ENCODE peak calls at places on chromosomes 6 and 20, in eight cellular contexts. V is PC-9; Q is CD4-positive, alpha-beta memory T cell; Y is CD4-positive, CD25-positive, alpha-beta regulatory T cell; D is right atrium auricular region; S is Peyer's patch; L is tibial artery; X is H9. B is an unnamed sample. For H3K27me3, the result is how much of the 10 kb centered on the place peaks cover.

GRCh38 chr20:37299718-37300529 is 10.5 kb downstream of the MANBAL start:
- DNase-seq in D (no peak), V (no peak), Y (no peak), S (no peak), Q (no peak), L (no peak), X (no peak), B (no peak)

GRCh38 chr20:4550740-4551139 is 171.0 kb upstream of the PRND start:
- DNase-seq in Q (no peak), L (no peak), S (no peak), X (no peak), Y (no peak), V (no peak), D (no peak), B (no peak)

GRCh38 chr6:81792826-81793225 is 40.3 kb upstream of the TENT5A start:
- DNase-seq in V (no peak), Y (no peak), S (no peak), Q (no peak), X (no peak), D (no peak), L (no peak), B (no peak)

GRCh38 chr20:63706027-63706695 is 1.6 kb downstream of the ARFRP1 start:
- DNase-seq in Y (no peak), L (no peak), D (no peak), Q (peak), V (peak), X (no peak), S (peak), B (no peak)

GRCh38 chr20:1764136-1765033 is 106.8 kb upstream of the SIRPG start:
- DNase-seq in V (peak), Q (no peak), S (peak), X (peak), D (peak), Y (peak), L (peak), B (peak)

GRCh38 chr6:41425511-41425910 is 90.1 kb downstream of the NCR2 start:
- DNase-seq in V (no peak), Q (no peak), Y (no peak), X (no peak), L (no peak), S (no peak), D (no peak), B (no peak)

GRCh38 chr20:32544893-32545840 is 40.0 kb downstream of the NOL4L start:
- DNase-seq in Q (no peak), D (no peak), V (peak), Y (no peak), L (no peak), X (no peak), S (no peak), B (no peak)

GRCh38 chr6:111737065-111737521 is 131.4 kb upstream of the TRAF3IP2 start:
- DNase-seq in D (no peak), S (no peak), L (no peak), Q (peak), V (no peak), X (no peak), Y (peak), B (peak)

GRCh38 chr6:152293404-152293803 is 343.8 kb downstream of the SYNE1 start:
- DNase-seq in V (no peak), L (no peak), D (no peak), S (no peak), Q (no peak), Y (no peak), X (no peak), B (no peak)

GRCh38 chr20:60381643-60382400 is 423.6 kb downstream of the CDH26 start:
- DNase-seq in Y (no peak), Q (no peak), L (no peak), V (no peak), D (no peak), S (no peak), X (no peak), B (no peak)

GRCh38 chr6:13357551-13358075 is 29.3 kb upstream of the TBC1D7 start:
- DNase-seq in L (no peak), S (no peak), Y (no peak), X (peak), Q (no peak), V (no peak), D (no peak), B (no peak)

GRCh38 chr6:51398793-51399192 is 580.1 kb downstream of the TFAP2B start:
- DNase-seq in Q (no peak), V (no peak), D (no peak), L (no peak), Y (no peak), X (no peak), S (no peak), B (no peak)

GRCh38 chr6:162099685-162100084 is 627.9 kb downstream of the PRKN start:
- DNase-seq in X (no peak), V (no peak), Y (no peak), Q (no peak), D (no peak), S (no peak), L (no peak), B (no peak)

GRCh38 chr20:35339007-35339406 is 46.8 kb upstream of the FAM83C start:
- DNase-seq in V (peak), D (no peak), Y (no peak), X (no peak), S (no peak), L (no peak), Q (no peak), B (no peak)

GRCh38 chr6:160260283-160261119 is 1.9 kb upstream of the SLC22A2 start:
- DNase-seq in Q (no peak), Y (no peak), V (no peak), S (no peak), L (no peak), D (no peak), X (no peak), B (no peak)

GRCh38 chr6:24274441-24275083 is 83.3 kb downstream of the DCDC2 start:
- DNase-seq in Q (no peak), Y (no peak), X (no peak), L (no peak), D (no peak), S (no peak), V (no peak), B (no peak)

GRCh38 chr20:35135867-35136586 is 11.1 kb downstream of the EDEM2 start:
- DNase-seq in D (peak), X (no peak), V (peak), Q (no peak), L (peak), S (no peak), Y (no peak), B (no peak)

GRCh38 chr20:57564180-57564802 is 3.4 kb downstream of the PCK1 start:
- DNase-seq in L (no peak), V (no peak), D (no peak), Y (no peak), Q (no peak), X (no peak), S (no peak), B (no peak)
- H3K27me3 ChIP-seq in L (under half), V (half or more), D (under half), Y (under half), Q (under half), X (under half), S (under half), B (under half)

GRCh38 chr20:59081036-59081435 is 38.5 kb upstream of the PRELID3B start:
- DNase-seq in S (no peak), D (no peak), Y (no peak), V (no peak), X (no peak), L (no peak), Q (no peak), B (no peak)
- H3K27me3 ChIP-seq in S (under half), D (under half), Y (under half), V (under half), X (under half), L (under half), Q (under half), B (under half)

GRCh38 chr20:51156041-51156795 is 133.3 kb upstream of the KCNG1 start:
- DNase-seq in V (no peak), Y (no peak), L (peak), X (no peak), D (peak), S (no peak), Q (no peak), B (no peak)
- H3K27me3 ChIP-seq in V (half or more), Y (under half), L (under half), X (under half), D (under half), S (under half), Q (under half), B (under half)

GRCh38 chr6:35213161-35213823 is 464 bp upstream of the SCUBE3 start:
- DNase-seq in S (no peak), Y (no peak), D (no peak), X (peak), L (no peak), V (no peak), Q (no peak), B (no peak)

GRCh38 chr6:35208419-35208818 is 5.3 kb upstream of the SCUBE3 start:
- DNase-seq in D (no peak), S (no peak), L (no peak), X (no peak), Y (no peak), Q (no peak), V (no peak), B (no peak)

GRCh38 chr6:35209622-35210289 is 4.0 kb upstream of the SCUBE3 start:
- DNase-seq in X (no peak), S (no peak), V (peak), Y (no peak), D (no peak), Q (no peak), L (no peak), B (no peak)

GRCh38 chr6:35206346-35206745 is 7.4 kb upstream of the SCUBE3 start:
- DNase-seq in D (no peak), S (no peak), L (no peak), V (no peak), Q (no peak), Y (no peak), X (no peak), B (no peak)

DNA sequence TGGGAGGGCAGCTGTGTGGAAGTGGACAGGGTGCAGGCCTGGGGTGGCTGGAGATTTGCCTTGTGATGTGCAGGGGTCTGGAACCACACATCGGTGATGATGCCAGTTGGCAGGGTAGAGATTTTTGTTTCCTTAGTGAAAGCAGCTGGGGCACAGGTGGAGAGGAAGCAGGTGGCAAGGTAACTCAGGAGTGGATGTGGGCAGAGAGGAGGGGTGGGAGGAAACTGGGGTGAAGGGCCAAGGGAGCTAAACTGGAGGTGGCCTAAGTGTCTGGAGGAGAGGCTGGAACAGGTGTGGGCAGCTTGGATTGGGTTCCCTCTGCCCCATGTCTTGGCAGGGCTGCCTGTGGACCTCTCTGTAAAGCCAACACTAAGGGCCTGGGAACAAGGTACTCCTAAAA is 4.7 kb upstream of the SCUBE3 start:
- DNase-seq in S (no peak), Y (no peak), V (no peak), D (no peak), L (no peak), X (no peak), Q (no peak), B (no peak)
- H3K27me3 ChIP-seq in S (under half), Y (under half), V (under half), D (under half), L (under half), X (under half), Q (under half), B (half or more)

GRCh38 chr20:56925696-56926101 is 296.6 kb downstream of the TFAP2C start:
- DNase-seq in Q (no peak), D (no peak), S (no peak), V (no peak), X (no peak), Y (no peak), L (no peak), B (no peak)

GRCh38 chr20:56924316-56924975 is 295.3 kb downstream of the TFAP2C start:
- DNase-seq in Y (no peak), X (no peak), L (no peak), V (no peak), Q (no peak), S (no peak), D (no peak), B (no peak)

GRCh38 chr20:56926501-56926900 is 297.4 kb downstream of the TFAP2C start:
- DNase-seq in S (no peak), V (no peak), L (no peak), Q (no peak), D (no peak), Y (no peak), X (no peak), B (no peak)

GRCh38 chr20:56922497-56922896 is 293.4 kb downstream of the TFAP2C start:
- DNase-seq in Y (no peak), S (no peak), X (no peak), L (no peak), D (no peak), Q (no peak), V (no peak), B (no peak)

GRCh38 chr20:56924976-56925695 is 296.0 kb downstream of the TFAP2C start:
- DNase-seq in L (no peak), Q (no peak), V (no peak), S (no peak), Y (no peak), D (no peak), X (peak), B (no peak)
- H3K27me3 ChIP-seq in L (under half), Q (under half), V (under half), S (under half), Y (under half), D (under half), X (under half), B (half or more)

GRCh38 chr6:3621411-3621810 is 130.1 kb downstream of the PXDC1 start:
- DNase-seq in X (no peak), V (no peak), Q (no peak), D (no peak), L (no peak), Y (no peak), S (no peak), B (no peak)
- H3K27me3 ChIP-seq in X (under half), V (under half), Q (under half), D (under half), L (under half), Y (under half), S (under half), B (under half)

GRCh38 chr6:1372690-1373089 is 16.7 kb upstream of the FOXF2 start:
- DNase-seq in X (no peak), Q (no peak), Y (no peak), L (no peak), S (no peak), D (no peak), V (no peak), B (no peak)
- H3K27me3 ChIP-seq in X (under half), Q (under half), Y (under half), L (under half), S (under half), D (under half), V (under half), B (half or more)